ENCODE peak calls at places on chromosome 22, in ten cellular contexts. T, V, S, Q, W, M, L, Y, X and U are unnamed samples.
A peak's percentile ranks its signal among the peaks of the same experiment; 100 is the strongest.

GRCh38 chr22:42635531-42635930 is 4.9 kb downstream of the ATP5MGL start:
- DNase-seq in S (peak; percentile 81), L (no peak), T (peak; percentile 85), W (peak; percentile 71), X (no peak), M (peak; percentile 89), Y (no peak), Q (no peak), V (no peak), U (no peak)

GRCh38 chr22:23565288-23565941 is 14.7 kb downstream of the IGLL1 start:
- DNase-seq in S (no peak), L (peak; percentile 5), M (no peak), W (peak; percentile 22), Q (peak; percentile 20), Y (no peak), T (no peak), X (no peak), V (no peak), U (no peak)

GRCh38 chr22:17672417-17672991 is 33.9 kb downstream of the BCL2L13 start:
- DNase-seq in T (no peak), W (no peak), X (no peak), S (no peak), V (no peak), M (no peak), Q (no peak), L (no peak), Y (no peak), U (no peak)

GRCh38 chr22:48156603-48157355 is 1394.3 kb downstream of the TBC1D22A start:
- DNase-seq in Q (no peak), W (no peak), Y (no peak), X (no peak), S (no peak), L (no peak), M (peak; percentile 33), V (no peak), T (no peak), U (no peak)

GRCh38 chr22:37681556-37682049 is 4.5 kb upstream of the NOL12 start:
- DNase-seq in M (no peak), X (peak; percentile 59), V (peak; percentile 69), S (peak; percentile 92), T (peak; percentile 76), Y (peak; percentile 83), Q (peak; percentile 72), L (peak; percentile 76), W (peak; percentile 80), U (peak; percentile 69)

GRCh38 chr22:40955516-40955915 is 4.3 kb downstream of the RBX1 start:
- DNase-seq in W (no peak), S (no peak), M (no peak), T (no peak), Y (no peak), X (no peak), Q (no peak), L (no peak), V (no peak), U (no peak)

GRCh38 chr22:44497218-44497903 is 672 bp downstream of the RTL6 start:
- DNase-seq in W (no peak), X (no peak), L (peak; percentile 16), M (no peak), Y (peak; percentile 63), T (peak; percentile 67), Q (no peak), V (no peak), S (no peak), U (peak; percentile 39)

GRCh38 chr22:49934891-49935557 is 16.6 kb downstream of the CRELD2 start:
- DNase-seq in W (peak; percentile 55), Q (peak; percentile 95), X (peak; percentile 81), L (peak; percentile 94), V (peak; percentile 79), Y (peak; percentile 94), T (peak; percentile 93), M (peak; percentile 96), S (no peak), U (peak; percentile 76)

GRCh38 chr22:33577862-33578411 is 342.3 kb downstream of the LARGE1 start:
- DNase-seq in Y (no peak), S (peak; percentile 60), X (no peak), Q (no peak), L (no peak), V (no peak), T (no peak), W (peak; percentile 53), M (no peak), U (no peak)

GRCh38 chr22:31044262-31044861 is 36.8 kb upstream of the SMTN start:
- DNase-seq in T (peak; percentile 62), M (peak; percentile 78), S (no peak), Q (no peak), X (no peak), W (no peak), Y (peak; percentile 80), V (no peak), L (no peak), U (no peak)